ENCODE peak calls at places on chromosomes 12 and 14, in six cellular contexts. H, K, T, V, O and B are unnamed samples.

GRCh38 chr14:75281691-75282000 is 3.0 kb downstream of the FOS start:
- DNase-seq in H (no peak), K (no peak), T (no peak), V (no peak), O (peak), B (no peak)

GRCh38 chr14:74980398-74980745 is 22.3 kb upstream of the EIF2B2 start:
- DNase-seq in H (no peak), K (no peak), T (no peak), V (no peak), O (no peak), B (no peak)

GRCh38 chr14:91870001-91870400 is 2.7 kb upstream of the TC2N start:
- DNase-seq in H (no peak), K (peak), T (no peak), V (no peak), O (no peak), B (no peak)

GRCh38 chr12:132439333-132439904 is 50.5 kb upstream of the FBRSL1 start:
- DNase-seq in H (no peak), K (no peak), T (no peak), V (no peak), O (no peak), B (no peak)

GRCh38 chr12:76143343-76144252 is 59.1 kb upstream of the NAP1L1 start:
- DNase-seq in H (no peak), K (no peak), T (no peak), V (no peak), O (no peak), B (no peak)

GRCh38 chr12:132803883-132804282 is 24.8 kb downstream of the GOLGA3 start:
- DNase-seq in H (no peak), K (no peak), T (no peak), V (no peak), O (no peak), B (no peak)

GRCh38 chr12:111942557-111942956 is 70.4 kb downstream of the TMEM116 start:
- DNase-seq in H (peak), K (no peak), T (no peak), V (peak), O (peak), B (no peak)

GRCh38 chr14:100586520-100587247 is 533 bp downstream of the BEGAIN start:
- DNase-seq in H (no peak), K (no peak), T (peak), V (no peak), O (no peak), B (no peak)

GRCh38 chr12:52404951-52405350 is 1.2 kb downstream of the KRT82 start:
- DNase-seq in H (no peak), K (no peak), T (no peak), V (no peak), O (no peak), B (no peak)

GRCh38 chr14:34562776-34563150 is 23.3 kb upstream of the EAPP start:
- DNase-seq in H (no peak), K (no peak), T (no peak), V (no peak), O (no peak), B (no peak)

GRCh38 chr12:42332301-42332894 is 6.4 kb downstream of the PPHLN1 start:
- DNase-seq in H (peak), K (peak), T (no peak), V (peak), O (peak), B (no peak)

GRCh38 chr14:99684356-99684952 is 356 bp downstream of the CYP46A1 start:
- DNase-seq in H (peak), K (peak), T (no peak), V (peak), O (no peak), B (no peak)

GRCh38 chr12:90888316-90888715 is 66.7 kb downstream of the CCER1 start:
- DNase-seq in H (no peak), K (no peak), T (no peak), V (no peak), O (no peak), B (no peak)

GRCh38 chr14:51922624-51923023 is 62.2 kb downstream of the GNG2 start:
- DNase-seq in H (peak), K (no peak), T (no peak), V (peak), O (no peak), B (peak)

GRCh38 chr14:24665440-24665991 is 31.5 kb upstream of the GZMB start:
- DNase-seq in H (no peak), K (no peak), T (no peak), V (no peak), O (no peak), B (no peak)

GRCh38 chr12:68959457-68960161 is 26.6 kb upstream of the CPM start:
- DNase-seq in H (no peak), K (no peak), T (no peak), V (no peak), O (no peak), B (no peak)

GRCh38 chr12:112908548-112908947 is 1.8 kb downstream of the OAS1 start:
- DNase-seq in H (no peak), K (no peak), T (no peak), V (no peak), O (no peak), B (no peak)

GRCh38 chr12:102474438-102475064 is 5.8 kb downstream of the IGF1 start:
- DNase-seq in H (peak), K (peak), T (no peak), V (peak), O (peak), B (no peak)

GRCh38 chr14:69318901-69319475 is 59.0 kb downstream of the GALNT16 start:
- DNase-seq in H (no peak), K (no peak), T (peak), V (no peak), O (no peak), B (no peak)

GRCh38 chr14:100476012-100476822 is 111.0 kb downstream of the BEGAIN start:
- DNase-seq in H (peak), K (peak), T (no peak), V (peak), O (peak), B (no peak)

GRCh38 chr12:87368259-87368658 is 660.9 kb downstream of the C12orf50 start:
- DNase-seq in H (no peak), K (no peak), T (no peak), V (no peak), O (no peak), B (no peak)

GRCh38 chr12:94867066-94867855 is 136.2 kb downstream of the NDUFA12 start:
- DNase-seq in H (peak), K (no peak), T (no peak), V (peak), O (peak), B (no peak)

GRCh38 chr14:38342803-38343202 is 86.9 kb upstream of the CLEC14A start:
- DNase-seq in H (peak), K (no peak), T (no peak), V (peak), O (no peak), B (no peak)

GRCh38 chr14:37903561-37904191 is 304.0 kb upstream of the SSTR1 start:
- DNase-seq in H (peak), K (peak), T (no peak), V (peak), O (peak), B (peak)

GRCh38 chr12:130118181-130118580 is 44.1 kb upstream of the FZD10 start:
- DNase-seq in H (no peak), K (no peak), T (no peak), V (no peak), O (no peak), B (no peak)

GRCh38 chr12:3137268-3137761 is 60.1 kb downstream of the TSPAN9 start:
- DNase-seq in H (peak), K (peak), T (peak), V (peak), O (no peak), B (no peak)

GRCh38 chr12:54683388-54683787 is 35.2 kb upstream of the DCD start:
- DNase-seq in H (no peak), K (peak), T (no peak), V (no peak), O (no peak), B (no peak)

GRCh38 chr12:54682674-54683073 is 34.5 kb upstream of the DCD start:
- DNase-seq in H (no peak), K (no peak), T (no peak), V (no peak), O (no peak), B (no peak)

GRCh38 chr12:54689034-54689372 is 40.8 kb upstream of the DCD start:
- DNase-seq in H (no peak), K (peak), T (no peak), V (no peak), O (no peak), B (no peak)

GRCh38 chr12:54688309-54689033 is 40.3 kb upstream of the DCD start:
- DNase-seq in H (no peak), K (no peak), T (no peak), V (no peak), O (no peak), B (no peak)

GRCh38 chr12:54684636-54685630 is 36.8 kb upstream of the DCD start:
- DNase-seq in H (no peak), K (peak), T (no peak), V (no peak), O (no peak), B (no peak)
- H4K8ac ChIP-seq in H (no peak), K (no peak), T (no peak), V (peak), O (no peak), B (no peak)

GRCh38 chr14:102235275-102235897 is 69.6 kb downstream of the MOK start:
- DNase-seq in H (peak), K (peak), T (peak), V (peak), O (peak), B (peak)
- H3K4me3 ChIP-seq in H (no peak), K (no peak), T (no peak), V (peak), O (no peak), B (no peak)

GRCh38 chr12:56751712-56752598 is at the start of gene PRIM1:
- DNase-seq in H (peak), K (peak), T (peak), V (peak), O (peak), B (peak)
- H4K8ac ChIP-seq in H (peak), K (no peak), T (peak), V (no peak), O (peak), B (peak)

DNA sequence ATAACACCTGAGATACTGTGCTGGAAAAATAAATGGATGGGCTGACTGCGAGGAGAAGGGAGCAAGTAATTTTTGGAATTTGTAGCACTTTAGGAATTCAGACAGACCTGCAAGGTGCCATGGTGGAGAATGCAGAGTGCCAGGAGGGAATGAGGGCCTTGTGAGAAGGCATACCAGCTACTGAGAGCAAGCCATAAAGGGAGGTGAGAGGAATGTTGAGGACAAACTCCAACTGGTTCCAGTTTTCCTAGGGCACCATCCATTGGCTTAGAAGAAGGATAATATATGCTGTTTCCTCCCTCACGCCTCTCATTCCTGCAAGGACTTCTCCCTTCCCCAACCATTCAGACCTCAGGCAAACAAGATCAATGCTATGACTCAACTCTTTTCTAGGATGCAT is 11.2 kb upstream of the DAAM1 start:
- DNase-seq in H (no peak), K (peak), T (no peak), V (no peak), O (peak), B (no peak)
- H3K4me3 ChIP-seq in H (no peak), K (no peak), T (no peak), V (no peak), O (no peak), B (no peak)

GRCh38 chr14:90804292-90804671 is 11.9 kb downstream of the TTC7B start:
- DNase-seq in H (no peak), K (no peak), T (no peak), V (no peak), O (no peak), B (no peak)

GRCh38 chr14:90803249-90803648 is 13.0 kb downstream of the TTC7B start:
- DNase-seq in H (no peak), K (no peak), T (no peak), V (no peak), O (no peak), B (no peak)

GRCh38 chr14:90807060-90807459 is 9.2 kb downstream of the TTC7B start:
- DNase-seq in H (no peak), K (no peak), T (no peak), V (no peak), O (no peak), B (no peak)

GRCh38 chr14:90805662-90806548 is 10.3 kb downstream of the TTC7B start:
- DNase-seq in H (no peak), K (no peak), T (no peak), V (no peak), O (no peak), B (no peak)

DNA sequence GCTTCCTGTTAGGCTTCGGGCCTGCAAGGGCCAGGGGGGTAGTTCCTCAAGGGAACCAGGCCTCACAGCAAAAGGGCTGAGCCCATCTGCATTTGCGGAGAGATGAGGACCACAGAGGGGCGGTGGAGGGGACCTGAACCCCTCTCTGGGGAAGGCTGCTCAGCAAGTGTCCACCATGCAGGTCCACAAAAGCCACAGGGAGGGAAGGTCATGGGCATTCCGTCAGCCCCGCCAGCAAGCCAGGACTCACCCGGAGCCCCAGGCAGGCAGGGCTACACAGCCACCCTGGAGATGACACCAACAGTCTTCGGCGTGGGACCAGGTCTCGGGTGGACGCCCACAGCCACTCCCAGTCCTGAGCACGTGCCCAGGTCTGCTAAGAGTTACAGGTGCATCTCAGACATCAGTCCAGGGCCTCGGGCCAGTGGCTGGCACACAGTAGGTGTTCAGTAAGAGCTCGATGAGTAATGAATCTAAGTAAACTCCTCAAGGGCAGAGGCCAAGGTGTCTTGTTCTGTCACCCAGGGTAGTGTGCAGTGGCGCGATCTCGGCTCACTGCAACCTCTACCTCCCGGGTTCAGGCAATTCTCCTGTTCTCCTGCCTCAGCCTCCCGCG is 11.3 kb downstream of the TTC7B start:
- DNase-seq in H (no peak), K (no peak), T (no peak), V (no peak), O (no peak), B (no peak)
- H4K8ac ChIP-seq in H (no peak), K (no peak), T (no peak), V (no peak), O (peak), B (no peak)

GRCh38 chr12:121390856-121391255 is 9.1 kb upstream of the RNF34 start:
- DNase-seq in H (no peak), K (no peak), T (no peak), V (no peak), O (no peak), B (no peak)

GRCh38 chr12:121388421-121388981 is 11.4 kb upstream of the RNF34 start:
- DNase-seq in H (peak), K (peak), T (no peak), V (peak), O (peak), B (no peak)

GRCh38 chr12:121397521-121397920 is 2.4 kb upstream of the RNF34 start:
- DNase-seq in H (no peak), K (no peak), T (no peak), V (no peak), O (no peak), B (no peak)

GRCh38 chr12:121392325-121392716 is 7.6 kb upstream of the RNF34 start:
- DNase-seq in H (no peak), K (no peak), T (no peak), V (no peak), O (no peak), B (no peak)

DNA sequence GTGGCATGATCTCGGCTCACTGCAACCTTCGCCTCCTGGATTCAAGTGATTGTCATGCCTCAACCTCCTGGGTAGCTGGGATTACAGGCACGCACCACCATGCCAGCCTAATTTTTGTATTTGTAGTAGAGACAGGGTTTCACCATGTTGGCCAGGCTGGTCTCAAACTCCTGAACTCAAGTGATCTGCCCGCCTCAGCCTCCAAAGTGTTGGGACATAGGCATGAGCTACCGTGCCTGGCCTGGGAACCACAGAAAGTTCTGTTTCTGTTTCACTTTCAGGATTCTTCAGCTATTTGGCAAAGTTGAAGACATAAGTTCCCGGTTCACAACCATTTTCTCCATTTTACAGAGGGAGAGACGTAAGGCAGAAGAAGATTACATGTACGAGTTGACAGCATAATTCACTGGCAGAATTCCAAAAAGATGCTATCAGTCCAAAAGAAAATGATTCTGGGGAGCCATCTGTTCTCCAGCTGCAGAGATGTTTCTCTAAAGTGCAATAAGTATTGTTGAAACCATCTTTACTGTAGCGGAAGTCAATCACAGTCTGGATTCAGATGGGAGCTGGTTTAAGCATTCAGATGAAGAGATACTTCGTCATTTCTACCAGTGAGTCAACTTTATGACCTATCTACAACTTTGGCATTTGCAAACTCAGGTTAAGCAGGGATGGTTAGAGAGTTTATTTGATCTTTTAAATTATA is 8.1 kb upstream of the RNF34 start:
- DNase-seq in H (peak), K (no peak), T (no peak), V (peak), O (no peak), B (no peak)
- H3K4me3 ChIP-seq in H (no peak), K (no peak), T (no peak), V (peak), O (no peak), B (no peak)